ENCODE peak calls at places on chromosomes 2 and 18, in four cellular contexts. One of them, this sample, is unnamed. For H3K9me3, the result is how much of the 10 kb centered on the place peaks cover.

GRCh38 chr2:33529771-33530481 is 53.5 kb downstream of the RASGRP3 start:
- DNase-seq in suprapubic skin: no peak
- DNase-seq in PC-9: peak
- DNase-seq in SK-N-SH: no peak
- DNase-seq in this sample: no peak

GRCh38 chr18:57430166-57430958 is 4.8 kb upstream of the ONECUT2 start:
- DNase-seq in suprapubic skin: no peak
- DNase-seq in PC-9: no peak
- DNase-seq in SK-N-SH: no peak
- DNase-seq in this sample: no peak

GRCh38 chr2:26230806-26231205 is 13.6 kb downstream of the HADHA start:
- DNase-seq in suprapubic skin: no peak
- DNase-seq in PC-9: no peak
- DNase-seq in SK-N-SH: no peak
- DNase-seq in this sample: no peak

GRCh38 chr2:205982776-205983327 is 103.1 kb downstream of the INO80D start:
- DNase-seq in suprapubic skin: no peak
- DNase-seq in PC-9: no peak
- DNase-seq in SK-N-SH: no peak
- DNase-seq in this sample: no peak

GRCh38 chr2:152098798-152099654 is at the start of gene CACNB4:
- DNase-seq in suprapubic skin: no peak
- DNase-seq in PC-9: no peak
- DNase-seq in SK-N-SH: peak
- DNase-seq in this sample: no peak

GRCh38 chr2:70132244-70133126 is 45.2 kb downstream of the PCBP1 start:
- DNase-seq in suprapubic skin: no peak
- DNase-seq in PC-9: peak
- DNase-seq in SK-N-SH: peak
- DNase-seq in this sample: no peak

GRCh38 chr2:47024046-47024445 is 108.4 kb upstream of the MCFD2 start:
- DNase-seq in suprapubic skin: no peak
- DNase-seq in PC-9: no peak
- DNase-seq in SK-N-SH: no peak
- DNase-seq in this sample: no peak

GRCh38 chr18:3177902-3178687 is 41.7 kb downstream of the MYOM1 start:
- DNase-seq in suprapubic skin: peak
- DNase-seq in PC-9: no peak
- DNase-seq in SK-N-SH: no peak
- DNase-seq in this sample: peak

GRCh38 chr2:149743842-149744468 is 156.4 kb upstream of the MMADHC start:
- DNase-seq in suprapubic skin: no peak
- DNase-seq in PC-9: no peak
- DNase-seq in SK-N-SH: no peak
- DNase-seq in this sample: no peak

GRCh38 chr2:235605999-235606715 is 112.3 kb downstream of the AGAP1 start:
- DNase-seq in suprapubic skin: no peak
- DNase-seq in PC-9: no peak
- DNase-seq in SK-N-SH: peak
- DNase-seq in this sample: no peak

GRCh38 chr2:25303517-25304338 is 38.0 kb downstream of the DNMT3A start:
- DNase-seq in suprapubic skin: no peak
- DNase-seq in PC-9: no peak
- DNase-seq in SK-N-SH: no peak
- DNase-seq in this sample: no peak

GRCh38 chr2:100013892-100014677 is 128.3 kb downstream of the AFF3 start:
- DNase-seq in suprapubic skin: no peak
- DNase-seq in PC-9: no peak
- DNase-seq in SK-N-SH: peak
- DNase-seq in this sample: no peak

GRCh38 chr18:42131044-42131939 is 176.3 kb downstream of the PIK3C3 start:
- DNase-seq in suprapubic skin: no peak
- DNase-seq in PC-9: no peak
- DNase-seq in SK-N-SH: peak
- DNase-seq in this sample: no peak

GRCh38 chr2:113220970-113221708 is 47.4 kb downstream of the PSD4 start:
- DNase-seq in suprapubic skin: no peak
- DNase-seq in PC-9: no peak
- DNase-seq in SK-N-SH: no peak
- DNase-seq in this sample: no peak

GRCh38 chr2:120930236-120930635 is 194.6 kb downstream of the GLI2 start:
- DNase-seq in suprapubic skin: no peak
- DNase-seq in PC-9: no peak
- DNase-seq in SK-N-SH: no peak
- DNase-seq in this sample: no peak

GRCh38 chr2:64797881-64798590 is 144.3 kb upstream of the SERTAD2 start:
- DNase-seq in suprapubic skin: no peak
- DNase-seq in PC-9: peak
- DNase-seq in SK-N-SH: no peak
- DNase-seq in this sample: peak

GRCh38 chr2:170525566-170525900 is 189.6 kb upstream of the SP5 start:
- DNase-seq in suprapubic skin: peak
- DNase-seq in PC-9: peak
- DNase-seq in SK-N-SH: no peak
- DNase-seq in this sample: peak

GRCh38 chr18:58321986-58322385 is 278.0 kb downstream of the NEDD4L start:
- DNase-seq in suprapubic skin: peak
- DNase-seq in PC-9: peak
- DNase-seq in SK-N-SH: peak
- DNase-seq in this sample: peak

GRCh38 chr2:173323371-173323770 is 31.3 kb upstream of the CDCA7 start:
- DNase-seq in suprapubic skin: no peak
- DNase-seq in PC-9: no peak
- DNase-seq in SK-N-SH: no peak
- DNase-seq in this sample: no peak

GRCh38 chr2:173326806-173327205 is 27.9 kb upstream of the CDCA7 start:
- DNase-seq in suprapubic skin: no peak
- DNase-seq in PC-9: no peak
- DNase-seq in SK-N-SH: no peak
- DNase-seq in this sample: no peak

DNA sequence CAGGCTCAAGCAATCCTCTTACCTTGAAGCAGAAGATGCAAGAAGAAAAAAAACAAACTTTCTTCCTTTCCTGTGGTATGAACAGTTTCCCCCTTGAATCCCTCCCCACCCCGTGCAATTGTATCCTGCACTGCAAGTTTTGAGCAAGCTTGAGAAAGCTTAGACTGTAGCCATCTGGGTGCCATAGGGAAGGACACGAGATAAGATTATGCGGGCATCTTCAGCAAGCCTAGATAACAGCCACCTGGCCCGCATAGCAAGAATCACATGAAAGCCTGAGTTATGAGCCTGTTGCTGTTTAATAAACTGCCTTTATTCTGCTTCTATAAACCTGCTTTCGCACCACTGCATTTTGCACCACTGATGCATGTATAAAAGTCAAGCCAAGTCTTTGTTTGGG is 27.3 kb upstream of the CDCA7 start:
- DNase-seq in suprapubic skin: no peak
- DNase-seq in PC-9: no peak
- DNase-seq in SK-N-SH: no peak
- DNase-seq in this sample: no peak
- H3K9me3 ChIP-seq in suprapubic skin: under half
- H3K9me3 ChIP-seq in PC-9: under half
- H3K9me3 ChIP-seq in SK-N-SH: under half
- H3K9me3 ChIP-seq in this sample: under half

GRCh38 chr2:190343170-190343499 is 254 bp upstream of the INPP1 start:
- DNase-seq in suprapubic skin: no peak
- DNase-seq in PC-9: no peak
- DNase-seq in SK-N-SH: no peak
- DNase-seq in this sample: no peak
- H3K27ac ChIP-seq in suprapubic skin: peak
- H3K27ac ChIP-seq in PC-9: no peak
- H3K27ac ChIP-seq in SK-N-SH: peak
- H3K27ac ChIP-seq in this sample: peak

GRCh38 chr18:75209952-75210261 is 690 bp upstream of the TSHZ1 start:
- DNase-seq in suprapubic skin: no peak
- DNase-seq in PC-9: no peak
- DNase-seq in SK-N-SH: no peak
- DNase-seq in this sample: no peak
- TF ChIP-seq CTCF in suprapubic skin: no peak
- TF ChIP-seq CTCF in PC-9: no peak
- TF ChIP-seq CTCF in SK-N-SH: no peak
- TF ChIP-seq CTCF in this sample: no peak

GRCh38 chr2:54047658-54048057 is 67.8 kb upstream of the ACYP2 start:
- DNase-seq in suprapubic skin: no peak
- DNase-seq in PC-9: no peak
- DNase-seq in SK-N-SH: no peak
- DNase-seq in this sample: no peak
- H3K9me3 ChIP-seq in suprapubic skin: under half
- H3K9me3 ChIP-seq in PC-9: under half
- H3K9me3 ChIP-seq in SK-N-SH: under half
- H3K9me3 ChIP-seq in this sample: under half

GRCh38 chr18:38933322-38933721 is 1367.7 kb upstream of the CELF4 start:
- DNase-seq in suprapubic skin: no peak
- DNase-seq in PC-9: no peak
- DNase-seq in SK-N-SH: no peak
- DNase-seq in this sample: no peak

GRCh38 chr18:38933910-38934510 is 1368.4 kb upstream of the CELF4 start:
- DNase-seq in suprapubic skin: no peak
- DNase-seq in PC-9: no peak
- DNase-seq in SK-N-SH: no peak
- DNase-seq in this sample: no peak

GRCh38 chr18:38932752-38933151 is 1367.2 kb upstream of the CELF4 start:
- DNase-seq in suprapubic skin: no peak
- DNase-seq in PC-9: no peak
- DNase-seq in SK-N-SH: no peak
- DNase-seq in this sample: no peak

GRCh38 chr18:38931754-38932050 is 1366.1 kb upstream of the CELF4 start:
- DNase-seq in suprapubic skin: no peak
- DNase-seq in PC-9: no peak
- DNase-seq in SK-N-SH: no peak
- DNase-seq in this sample: no peak

DNA sequence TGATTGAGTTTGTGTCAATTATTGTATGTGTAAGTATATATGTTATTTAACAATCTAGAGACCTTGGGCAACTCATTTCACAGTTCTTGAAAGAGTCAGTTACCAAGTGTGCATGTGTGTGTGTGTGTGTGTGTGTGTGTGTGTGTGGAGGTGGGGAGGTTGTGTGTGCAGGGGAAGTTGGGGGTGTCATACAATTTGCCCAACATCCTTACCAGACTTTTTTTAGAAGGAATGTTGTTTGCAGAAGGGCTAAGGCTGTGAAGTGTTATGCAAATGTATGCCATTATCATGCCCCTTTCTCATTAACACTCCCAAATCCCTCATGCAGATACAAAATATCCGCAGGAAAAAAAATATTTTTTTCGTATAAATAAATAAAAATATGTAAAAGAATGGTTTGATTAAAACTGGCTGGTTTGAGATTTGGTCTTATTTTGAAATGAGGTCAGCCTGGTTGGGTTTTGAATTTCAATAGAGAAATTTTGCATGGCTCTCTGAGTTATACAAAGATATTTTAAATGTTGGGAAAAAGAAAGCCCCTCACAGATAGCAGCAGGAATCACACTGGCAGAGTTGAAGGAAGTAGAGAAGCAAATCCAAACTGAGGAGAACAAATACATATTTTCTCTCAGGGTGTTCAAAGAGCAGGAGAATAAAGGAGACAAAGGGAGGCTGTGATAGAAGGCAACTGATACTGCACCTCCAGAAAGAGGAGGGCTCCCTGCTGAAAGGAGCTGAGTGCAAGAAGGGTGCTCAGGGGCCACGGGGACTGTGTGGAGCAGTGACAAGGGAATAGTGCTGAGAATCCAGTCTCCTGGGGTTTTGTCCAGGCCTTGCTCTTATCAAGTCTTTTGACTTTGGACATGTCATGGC is 1365.5 kb upstream of the CELF4 start:
- DNase-seq in suprapubic skin: no peak
- DNase-seq in PC-9: no peak
- DNase-seq in SK-N-SH: no peak
- DNase-seq in this sample: no peak
- H3K27ac ChIP-seq in suprapubic skin: no peak
- H3K27ac ChIP-seq in PC-9: no peak
- H3K27ac ChIP-seq in SK-N-SH: no peak
- H3K27ac ChIP-seq in this sample: no peak

DNA sequence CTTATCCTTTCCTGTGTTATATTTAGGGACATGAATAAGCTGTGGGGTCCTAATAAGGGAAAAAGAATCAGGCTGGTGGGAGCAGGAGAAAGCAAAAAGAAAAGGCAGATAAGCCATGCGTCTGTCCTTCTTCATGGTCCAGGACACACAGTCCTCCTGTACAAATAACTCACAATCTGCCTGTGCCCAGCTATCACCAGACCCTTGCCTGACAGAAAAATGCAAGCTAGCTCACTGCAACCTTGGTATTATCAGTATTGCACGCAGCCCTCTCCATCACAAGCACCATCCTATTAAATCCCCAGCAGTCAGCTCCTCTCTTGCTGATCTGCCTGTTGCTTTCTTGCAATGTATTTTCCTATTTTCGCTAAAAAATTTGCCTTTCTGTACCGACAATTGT is 78.0 kb downstream of the NEURL3 start:
- DNase-seq in suprapubic skin: no peak
- DNase-seq in PC-9: peak
- DNase-seq in SK-N-SH: no peak
- DNase-seq in this sample: no peak
- TF ChIP-seq CTCF in suprapubic skin: no peak
- TF ChIP-seq CTCF in PC-9: no peak
- TF ChIP-seq CTCF in SK-N-SH: no peak
- TF ChIP-seq CTCF in this sample: no peak

GRCh38 chr2:82491591-82491990 is 1967.5 kb downstream of the SUCLG1 start:
- DNase-seq in suprapubic skin: no peak
- DNase-seq in PC-9: no peak
- DNase-seq in SK-N-SH: no peak
- DNase-seq in this sample: no peak

GRCh38 chr2:82498777-82499443 is 1960.2 kb downstream of the SUCLG1 start:
- DNase-seq in suprapubic skin: no peak
- DNase-seq in PC-9: no peak
- DNase-seq in SK-N-SH: no peak
- DNase-seq in this sample: no peak

GRCh38 chr2:82494744-82495143 is 1964.3 kb downstream of the SUCLG1 start:
- DNase-seq in suprapubic skin: no peak
- DNase-seq in PC-9: no peak
- DNase-seq in SK-N-SH: no peak
- DNase-seq in this sample: no peak
- H3K9me3 ChIP-seq in suprapubic skin: under half
- H3K9me3 ChIP-seq in PC-9: under half
- H3K9me3 ChIP-seq in SK-N-SH: under half
- H3K9me3 ChIP-seq in this sample: under half